ENCODE peak calls at places on chromosomes 12 and 14, in six cellular contexts. R is activated naive CD8-positive, alpha-beta T cell treated with anti-CD3 and anti-CD28 coated beads, Interleukin-2, amount 50 U/mL, for 24 hours; D is HFFc6; L is CD4-positive, CD25-positive, alpha-beta regulatory T cell; E is D341Med; G is brain microvascular endothelial cell. I is an unnamed sample.

GRCh38 chr14:33647385-33647786 is 303.5 kb downstream of the EGLN3 start:
- DNase-seq in R (no peak), D (peak), L (no peak), E (no peak), G (peak), I (no peak)

GRCh38 chr12:7373226-7373625 is 69.4 kb downstream of the ACSM4 start:
- DNase-seq in R (no peak), D (no peak), L (no peak), E (peak), G (no peak), I (no peak)

GRCh38 chr12:25241171-25242020 is 9.3 kb downstream of the KRAS start:
- DNase-seq in R (no peak), D (peak), L (peak), E (peak), G (peak), I (no peak)

GRCh38 chr12:47361389-47362031 is 281.8 kb upstream of the AMIGO2 start:
- DNase-seq in R (peak), D (no peak), L (peak), E (no peak), G (no peak), I (no peak)

GRCh38 chr14:104731249-104731924 is 7.4 kb downstream of the ADSS1 start:
- DNase-seq in R (no peak), D (peak), L (no peak), E (no peak), G (no peak), I (no peak)

GRCh38 chr14:63614964-63615363 is 26.7 kb downstream of the WDR89 start:
- DNase-seq in R (no peak), D (peak), L (no peak), E (no peak), G (peak), I (no peak)

GRCh38 chr14:22399776-22400175 is 189.2 kb downstream of the DAD1 start:
- DNase-seq in R (no peak), D (no peak), L (no peak), E (no peak), G (no peak), I (no peak)

GRCh38 chr14:104555621-104556255 is 23.8 kb upstream of the C14orf180 start:
- DNase-seq in R (no peak), D (no peak), L (no peak), E (no peak), G (no peak), I (no peak)

GRCh38 chr12:55908726-55909512 is 18.8 kb downstream of the PYM1 start:
- DNase-seq in R (no peak), D (no peak), L (no peak), E (no peak), G (peak), I (no peak)

GRCh38 chr14:76253111-76253510 is 101.4 kb downstream of the GPATCH2L start:
- DNase-seq in R (no peak), D (no peak), L (no peak), E (no peak), G (no peak), I (no peak)

GRCh38 chr12:45732250-45732649 is 2.7 kb downstream of the ARID2 start:
- DNase-seq in R (no peak), D (no peak), L (peak), E (no peak), G (no peak), I (no peak)

GRCh38 chr12:107282628-107283027 is 189.3 kb upstream of the CRY1 start:
- DNase-seq in R (no peak), D (no peak), L (no peak), E (no peak), G (no peak), I (no peak)

GRCh38 chr14:62654641-62655040 is 390.6 kb downstream of the KCNH5 start:
- DNase-seq in R (no peak), D (no peak), L (no peak), E (no peak), G (no peak), I (no peak)

GRCh38 chr14:59377991-59378720 is 87.0 kb downstream of the GPR135 start:
- DNase-seq in R (no peak), D (no peak), L (no peak), E (no peak), G (no peak), I (no peak)

GRCh38 chr12:7130791-7131501 is 775 bp downstream of the CLSTN3 start:
- DNase-seq in R (peak), D (peak), L (peak), E (peak), G (no peak), I (peak)

GRCh38 chr12:14454098-14454907 is 88.8 kb downstream of the ATF7IP start:
- DNase-seq in R (peak), D (peak), L (peak), E (peak), G (peak), I (no peak)

GRCh38 chr12:124453419-124454351 is 113.7 kb downstream of the NCOR2 start:
- DNase-seq in R (peak), D (peak), L (peak), E (peak), G (peak), I (peak)

GRCh38 chr12:80937391-80938238 is at the start of gene LIN7A:
- DNase-seq in R (no peak), D (peak), L (no peak), E (peak), G (peak), I (peak)

GRCh38 chr12:97276621-97277020 is 186.0 kb upstream of the RMST start:
- DNase-seq in R (no peak), D (no peak), L (no peak), E (no peak), G (no peak), I (no peak)

GRCh38 chr12:123997908-123998307 is 24.9 kb downstream of the ZNF664 start:
- DNase-seq in R (no peak), D (no peak), L (no peak), E (no peak), G (no peak), I (no peak)

GRCh38 chr14:33884916-33885315 is 66.0 kb downstream of the EGLN3 start:
- DNase-seq in R (no peak), D (no peak), L (no peak), E (no peak), G (no peak), I (no peak)

GRCh38 chr12:132354982-132355680 is 25.7 kb upstream of the GALNT9 start:
- DNase-seq in R (no peak), D (no peak), L (no peak), E (no peak), G (no peak), I (peak)

GRCh38 chr12:42977451-42978230 is 388.1 kb upstream of the PRICKLE1 start:
- DNase-seq in R (no peak), D (no peak), L (no peak), E (no peak), G (no peak), I (no peak)

GRCh38 chr14:68939424-68939892 is 39.6 kb downstream of the ACTN1 start:
- DNase-seq in R (no peak), D (no peak), L (no peak), E (no peak), G (no peak), I (no peak)

GRCh38 chr14:22112004-22112403 is 438.4 kb upstream of the OR4E1 start:
- DNase-seq in R (peak), D (no peak), L (peak), E (no peak), G (no peak), I (no peak)

GRCh38 chr12:109595321-109595902 is 21.8 kb downstream of the MVK start:
- DNase-seq in R (peak), D (no peak), L (no peak), E (no peak), G (no peak), I (no peak)

GRCh38 chr14:74557691-74558090 is 54.3 kb downstream of the LTBP2 start:
- DNase-seq in R (no peak), D (no peak), L (no peak), E (no peak), G (no peak), I (no peak)

GRCh38 chr14:101716077-101716950 is 45.2 kb upstream of the PPP2R5C start:
- DNase-seq in R (no peak), D (no peak), L (no peak), E (no peak), G (no peak), I (no peak)

GRCh38 chr12:92132282-92132681 is 13.4 kb downstream of the BTG1 start:
- DNase-seq in R (no peak), D (no peak), L (no peak), E (no peak), G (no peak), I (no peak)

GRCh38 chr12:88300931-88301330 is 158.8 kb downstream of the TMTC3 start:
- DNase-seq in R (no peak), D (no peak), L (no peak), E (no peak), G (no peak), I (no peak)

GRCh38 chr14:88948199-88948598 is 123.7 kb downstream of the TTC8 start:
- DNase-seq in R (no peak), D (no peak), L (no peak), E (no peak), G (no peak), I (no peak)

GRCh38 chr14:76937181-76938091 is 91.1 kb downstream of the IRF2BPL start:
- DNase-seq in R (no peak), D (peak), L (no peak), E (peak), G (peak), I (peak)

GRCh38 chr12:1995205-1995896 is 8.9 kb downstream of the DCP1B start:
- DNase-seq in R (no peak), D (no peak), L (no peak), E (no peak), G (no peak), I (no peak)

GRCh38 chr14:29861996-29862395 is 65.7 kb downstream of the PRKD1 start:
- DNase-seq in R (no peak), D (no peak), L (no peak), E (no peak), G (no peak), I (no peak)